ENCODE peak calls at places on chromosomes 1 and 21, in five cellular contexts. A is A549, G is stomach, P is Peyer's patch, K is body of pancreas. C is an unnamed sample.

GRCh38 chr21:32713726-32714125 is 14.1 kb downstream of the SYNJ1 start:
- DNase-seq in A (no peak), G (no peak), P (no peak), K (no peak), C (no peak)

GRCh38 chr1:231200417-231201031 is 38.7 kb downstream of the TRIM67 start:
- DNase-seq in A (no peak), G (no peak), P (peak), K (no peak), C (no peak)

GRCh38 chr1:107525146-107525545 is 384.3 kb downstream of the NTNG1 start:
- DNase-seq in A (no peak), G (no peak), P (no peak), K (no peak), C (no peak)

GRCh38 chr1:159756397-159756796 is 24.4 kb upstream of the DUSP23 start:
- DNase-seq in A (no peak), G (no peak), P (no peak), K (peak), C (no peak)

GRCh38 chr21:45379171-45379900 is 25.6 kb upstream of the COL18A1 start:
- DNase-seq in A (no peak), G (no peak), P (peak), K (peak), C (no peak)

GRCh38 chr1:39733161-39733560 is 5.5 kb upstream of the PPIE start:
- DNase-seq in A (no peak), G (no peak), P (no peak), K (peak), C (peak)

GRCh38 chr21:33655591-33656221 is 13.4 kb downstream of the ITSN1 start:
- DNase-seq in A (peak), G (no peak), P (no peak), K (peak), C (peak)

GRCh38 chr1:211559222-211560010 is 19.5 kb downstream of the SLC30A1 start:
- DNase-seq in A (no peak), G (no peak), P (no peak), K (no peak), C (no peak)

GRCh38 chr1:2258996-2259395 is 30.9 kb downstream of the SKI start:
- DNase-seq in A (no peak), G (no peak), P (no peak), K (no peak), C (no peak)

GRCh38 chr1:9271861-9272595 is 20.7 kb upstream of the SPSB1 start:
- DNase-seq in A (no peak), G (no peak), P (no peak), K (no peak), C (no peak)

GRCh38 chr1:53259932-53260331 is 21.6 kb upstream of the MAGOH start:
- DNase-seq in A (no peak), G (no peak), P (no peak), K (no peak), C (no peak)

GRCh38 chr1:11026903-11027302 is 14.4 kb downstream of the TARDBP start:
- DNase-seq in A (no peak), G (no peak), P (no peak), K (no peak), C (no peak)

GRCh38 chr21:41256771-41257702 is 59.6 kb upstream of the FAM3B start:
- DNase-seq in A (no peak), G (no peak), P (no peak), K (no peak), C (no peak)

GRCh38 chr1:5750186-5751170 is 241.7 kb downstream of the NPHP4 start:
- DNase-seq in A (no peak), G (no peak), P (peak), K (no peak), C (no peak)

GRCh38 chr1:5753431-5754078 is 238.7 kb downstream of the NPHP4 start:
- DNase-seq in A (no peak), G (peak), P (peak), K (no peak), C (no peak)

GRCh38 chr1:5752715-5753330 is 239.4 kb downstream of the NPHP4 start:
- DNase-seq in A (no peak), G (no peak), P (peak), K (no peak), C (no peak)

GRCh38 chr1:5751171-5751556 is 241.1 kb downstream of the NPHP4 start:
- DNase-seq in A (no peak), G (no peak), P (peak), K (no peak), C (no peak)

GRCh38 chr1:5751833-5752714 is 240.2 kb downstream of the NPHP4 start:
- DNase-seq in A (no peak), G (no peak), P (peak), K (no peak), C (peak)
- H3K27ac ChIP-seq in A (no peak), G (no peak), P (no peak), K (no peak), C (no peak)

GRCh38 chr1:205321109-205321958 is at the start of gene NUAK2:
- DNase-seq in A (peak), G (peak), P (peak), K (peak), C (peak)
- TF ChIP-seq POLR2A in A (peak), G (peak), P (peak), K (peak), C (peak)

DNA sequence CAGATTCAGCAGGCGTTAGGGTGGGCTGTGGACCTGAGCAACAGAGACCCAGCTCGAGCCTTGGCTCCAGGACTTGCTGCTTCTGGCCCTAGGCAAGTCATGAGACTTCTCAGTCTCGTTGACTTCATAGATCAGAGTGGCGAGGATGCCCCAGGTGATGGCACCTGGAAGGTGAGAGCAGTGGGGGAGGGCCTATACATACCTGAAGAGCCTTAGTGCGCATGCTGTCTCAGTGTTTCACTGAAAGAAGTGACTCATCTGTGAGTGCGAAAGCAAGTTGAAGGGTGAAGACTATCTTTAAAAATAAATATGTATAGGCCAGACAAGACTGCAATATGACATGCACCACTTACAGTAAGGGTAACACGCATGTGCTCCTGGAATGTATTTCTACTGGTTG is 10.1 kb downstream of the PLEKHA6 start:
- DNase-seq in A (no peak), G (no peak), P (peak), K (no peak), C (no peak)
- H3K27ac ChIP-seq in A (no peak), G (no peak), P (peak), K (no peak), C (no peak)

GRCh38 chr1:24186031-24186710 is 918 bp downstream of the IFNLR1 start:
- DNase-seq in A (no peak), G (no peak), P (no peak), K (no peak), C (no peak)

GRCh38 chr1:24189528-24189927 is 2.4 kb upstream of the IFNLR1 start:
- DNase-seq in A (no peak), G (no peak), P (no peak), K (no peak), C (no peak)

GRCh38 chr1:24186711-24186992 is 437 bp downstream of the IFNLR1 start:
- DNase-seq in A (no peak), G (no peak), P (no peak), K (no peak), C (no peak)

GRCh38 chr1:24185056-24185455 is 2.0 kb downstream of the IFNLR1 start:
- DNase-seq in A (no peak), G (no peak), P (no peak), K (no peak), C (no peak)

GRCh38 chr1:24186993-24187790 is at the start of gene IFNLR1:
- DNase-seq in A (peak), G (peak), P (peak), K (peak), C (peak)
- TF ChIP-seq POLR2A in A (no peak), G (no peak), P (peak), K (peak), C (no peak)

DNA sequence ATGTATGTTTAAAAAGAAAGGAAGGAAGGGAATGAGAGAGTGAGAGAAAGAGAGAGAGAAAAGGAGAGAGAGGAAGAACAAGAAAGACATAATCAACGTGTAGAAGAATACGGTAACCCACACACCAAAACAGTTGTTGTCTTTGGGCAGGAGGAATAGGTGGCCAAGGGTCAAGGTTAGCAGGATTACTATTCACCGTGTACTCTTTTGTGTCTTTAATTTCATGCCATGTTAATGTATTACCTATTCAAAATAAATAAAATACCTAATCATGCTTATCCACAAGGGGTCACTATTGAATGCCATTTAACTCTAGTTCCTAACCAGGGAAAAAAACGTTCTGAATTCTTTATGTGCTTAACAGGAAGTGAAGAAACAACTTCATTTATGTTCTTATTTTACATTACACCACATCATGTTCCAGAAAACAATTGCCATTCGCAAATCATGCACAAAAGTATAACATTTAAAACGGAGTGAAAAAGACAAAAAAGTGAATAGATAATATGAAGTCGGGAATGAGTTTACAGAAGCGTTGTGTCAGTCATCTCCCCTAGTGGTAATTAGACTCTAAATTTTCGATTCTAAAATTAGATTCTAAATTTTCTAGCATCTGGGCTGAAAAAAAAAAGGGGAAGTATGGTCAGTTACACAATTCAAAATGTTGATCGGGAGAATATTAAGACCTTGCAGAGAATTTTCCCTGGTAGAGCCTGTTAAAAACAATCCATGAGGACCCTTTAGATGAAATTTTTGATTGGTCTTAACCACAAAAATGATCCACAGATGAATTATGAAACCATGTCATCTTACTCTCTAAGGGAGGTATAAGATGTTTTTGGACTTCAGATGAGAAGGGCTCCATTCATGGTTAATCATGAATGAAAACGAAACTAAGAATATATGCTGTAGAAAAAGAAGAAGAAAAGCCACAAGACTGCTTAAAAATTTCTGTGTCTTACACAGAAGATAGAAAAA is 694 bp upstream of the KMO start:
- DNase-seq in A (peak), G (no peak), P (no peak), K (no peak), C (no peak)
- H3K27ac ChIP-seq in A (peak), G (peak), P (peak), K (peak), C (no peak)

DNA sequence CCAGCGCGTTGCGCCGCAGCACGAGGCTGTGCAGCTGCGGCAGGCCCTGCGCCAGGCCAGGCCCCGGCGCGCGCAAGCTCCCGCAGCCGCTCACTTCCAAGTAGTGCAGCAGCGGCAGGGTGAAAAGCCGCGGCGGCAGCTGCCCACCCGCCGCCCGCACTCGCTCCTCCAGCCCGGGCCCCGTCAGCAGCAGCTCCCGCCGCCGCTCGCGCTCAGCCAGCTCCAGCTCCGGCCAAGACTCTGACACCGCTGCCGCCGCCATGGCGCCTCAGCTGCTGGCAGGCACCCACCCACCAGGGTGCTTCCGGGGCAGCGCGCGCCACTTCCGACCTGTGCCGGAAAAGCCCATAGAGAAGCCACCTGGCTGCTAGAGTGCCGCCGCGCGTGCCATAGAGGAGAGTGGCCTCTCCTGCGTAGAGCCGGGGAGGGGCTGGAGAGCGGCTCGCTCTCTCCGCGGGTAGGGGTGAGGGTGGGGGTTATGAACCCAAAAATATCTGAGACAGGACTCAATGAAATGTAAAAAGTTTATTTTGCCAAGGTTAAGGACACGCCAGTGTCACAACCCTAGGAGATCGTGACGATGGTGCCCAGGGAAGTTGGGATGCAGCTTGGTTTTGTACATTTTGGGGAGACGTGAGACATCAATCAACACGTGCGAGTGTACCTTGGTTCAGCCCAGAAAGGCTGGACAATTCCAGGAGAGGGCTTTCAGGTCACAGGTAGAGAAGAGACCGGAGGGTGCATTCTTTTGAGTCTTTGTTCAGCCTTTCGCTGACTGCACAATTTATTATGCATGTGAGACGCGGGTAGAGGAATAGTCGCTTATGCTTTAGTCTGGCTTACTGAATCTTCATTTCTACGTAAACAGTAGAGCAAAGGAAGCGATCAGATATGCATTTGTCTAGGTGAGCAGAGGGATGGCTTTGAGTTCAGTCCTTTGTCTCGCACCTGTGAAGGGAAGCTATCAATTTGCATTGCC is at the start of gene LRRC47:
- DNase-seq in A (peak), G (peak), P (peak), K (peak), C (peak)
- TF ChIP-seq POLR2A in A (peak), G (no peak), P (peak), K (peak), C (peak)

GRCh38 chr1:7550261-7550850 is 220.7 kb upstream of the VAMP3 start:
- DNase-seq in A (no peak), G (no peak), P (peak), K (no peak), C (no peak)
- H3K27ac ChIP-seq in A (peak), G (no peak), P (peak), K (no peak), C (no peak)

GRCh38 chr1:24108334-24109165 is 3.4 kb downstream of the MYOM3 start:
- DNase-seq in A (peak), G (no peak), P (peak), K (no peak), C (no peak)
- TF ChIP-seq POLR2A in A (peak), G (no peak), P (peak), K (no peak), C (no peak)

DNA sequence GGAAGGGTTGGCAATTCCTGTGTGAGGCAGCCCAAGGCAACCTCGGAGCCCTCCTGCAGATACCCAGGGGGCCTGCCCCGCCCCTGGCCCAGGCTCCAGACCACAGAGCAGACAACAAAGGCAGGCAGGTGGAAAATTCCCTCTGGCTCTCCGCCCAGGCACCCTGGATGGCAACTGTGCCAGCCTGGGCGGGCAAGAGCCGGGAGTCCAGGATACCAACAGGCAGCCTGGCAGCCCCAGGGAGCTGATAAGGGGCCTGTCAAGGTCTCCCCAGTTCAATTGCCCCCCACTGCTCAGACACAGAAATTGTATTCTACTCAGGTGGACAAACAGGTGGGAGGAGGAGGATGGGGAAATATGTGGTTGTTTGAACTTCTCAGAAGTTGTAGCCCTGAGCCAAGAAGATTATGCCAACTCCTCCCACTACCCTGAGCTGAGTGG is 15.4 kb upstream of the GPR37L1 start:
- DNase-seq in A (no peak), G (peak), P (peak), K (peak), C (peak)
- H3K27ac ChIP-seq in A (peak), G (peak), P (peak), K (peak), C (peak)

GRCh38 chr1:32392358-32392757 is 1.9 kb downstream of the BSDC1 start:
- DNase-seq in A (no peak), G (no peak), P (no peak), K (no peak), C (no peak)
- TF ChIP-seq POLR2A in A (no peak), G (no peak), P (no peak), K (no peak), C (no peak)

C was measured in thyroid gland.